ENCODE peak calls at places on chromosomes 2 and 18, in nine cellular contexts. A is ELR; D is DMS153; J is kidney epithelial cell; E is IMR-90; Y is midbrain; G is BJ; F is CD4-positive, alpha-beta T cell; Z is cerebellar cortex. L is an unnamed sample.

GRCh38 chr2:43142921-43143438 is 83.4 kb downstream of the ZFP36L2 start:
- DNase-seq in G (no peak), A (peak; percentile 43), E (no peak), J (no peak), Y (no peak), D (no peak), Z (no peak), F (no peak), L (no peak)

GRCh38 chr2:127068351-127068741 is 38.6 kb downstream of the BIN1 start:
- DNase-seq in G (no peak), D (no peak), J (no peak), Y (no peak), F (no peak), A (no peak), E (no peak), Z (no peak), L (no peak)

GRCh38 chr2:240869109-240869955 is 708 bp downstream of the AGXT start:
- DNase-seq in J (no peak), E (no peak), F (no peak), Y (no peak), D (no peak), G (no peak), Z (no peak), A (no peak), L (no peak)

GRCh38 chr2:170929686-170930050 is 615 bp downstream of the GORASP2 start:
- DNase-seq in F (peak; percentile 15), G (no peak), Z (peak; percentile 59), D (no peak), E (peak; percentile 26), Y (no peak), J (no peak), A (peak; percentile 57), L (no peak)

GRCh38 chr2:27320958-27321543 is 1.8 kb downstream of the MPV17 start:
- DNase-seq in G (peak; percentile 95), J (peak; percentile 97), F (no peak), Y (no peak), Z (peak; percentile 83), D (peak; percentile 20), A (peak; percentile 99), E (peak; percentile 99), L (peak; percentile 91)

GRCh38 chr2:101793277-101793969 is 95.9 kb downstream of the MAP4K4 start:
- DNase-seq in F (no peak), G (no peak), D (no peak), J (no peak), Y (peak; percentile 70), E (no peak), A (peak; percentile 45), Z (peak; percentile 84), L (no peak)

GRCh38 chr2:225556461-225556860 is 157.0 kb downstream of the NYAP2 start:
- DNase-seq in G (no peak), D (no peak), Y (no peak), J (no peak), A (peak; percentile 21), E (no peak), F (no peak), Z (no peak), L (no peak)

GRCh38 chr2:172208881-172209325 is 106.2 kb upstream of the DLX2 start:
- DNase-seq in Y (no peak), F (no peak), D (no peak), G (peak; percentile 36), J (no peak), Z (no peak), A (peak; percentile 93), E (peak; percentile 79), L (no peak)

GRCh38 chr2:1892529-1893250 is 148.4 kb upstream of the PXDN start:
- DNase-seq in G (no peak), J (no peak), D (no peak), E (no peak), A (no peak), Z (no peak), Y (no peak), F (no peak), L (no peak)

GRCh38 chr2:61014805-61015204 is 2.7 kb upstream of the PEX13 start:
- DNase-seq in J (no peak), E (no peak), Y (no peak), D (no peak), G (no peak), Z (no peak), F (no peak), A (no peak), L (no peak)

GRCh38 chr2:100517556-100517955 is 45.2 kb upstream of the PDCL3 start:
- DNase-seq in J (no peak), E (no peak), G (no peak), F (no peak), Y (no peak), Z (no peak), D (no peak), A (no peak), L (no peak)

GRCh38 chr2:98004613-98005012 is 8.9 kb upstream of the TMEM131 start:
- DNase-seq in G (no peak), Y (no peak), Z (no peak), J (no peak), E (no peak), D (no peak), F (no peak), A (no peak), L (no peak)

GRCh38 chr2:119231975-119232665 is 8.5 kb downstream of the STEAP3 start:
- DNase-seq in Z (no peak), A (peak; percentile 90), D (no peak), F (no peak), Y (no peak), G (no peak), J (no peak), E (peak; percentile 74), L (no peak)

GRCh38 chr2:5479265-5479928 is 212.8 kb upstream of the SOX11 start:
- DNase-seq in Z (no peak), D (no peak), Y (no peak), E (no peak), F (no peak), J (no peak), G (no peak), A (no peak), L (no peak)

GRCh38 chr18:48780151-48781001 is 170.4 kb downstream of the SMAD7 start:
- DNase-seq in A (no peak), J (no peak), E (peak; percentile 38), Y (no peak), Z (no peak), G (no peak), D (no peak), F (no peak), L (no peak)

GRCh38 chr2:95121495-95122196 is at the start of gene MRPS5:
- DNase-seq in Z (peak; percentile 79), J (no peak), G (peak; percentile 7), A (peak; percentile 84), F (peak; percentile 81), D (peak; percentile 8), E (peak; percentile 50), Y (peak; percentile 86), L (peak; percentile 81)

GRCh38 chr2:6977095-6977777 is 60.0 kb downstream of the RNF144A start:
- DNase-seq in F (no peak), Y (peak; percentile 68), A (no peak), G (no peak), E (no peak), J (no peak), D (peak; percentile 69), Z (peak; percentile 96), L (no peak)

GRCh38 chr18:73782405-73782804 is 365.2 kb downstream of the FBXO15 start:
- DNase-seq in E (no peak), G (no peak), A (no peak), D (no peak), J (no peak), Y (no peak), F (no peak), Z (no peak), L (no peak)

GRCh38 chr2:241901500-241902351 is 32.2 kb downstream of the RTP5 start:
- DNase-seq in G (no peak), Y (no peak), J (no peak), A (no peak), F (no peak), D (no peak), E (no peak), Z (peak; percentile 60), L (no peak)

GRCh38 chr18:8301427-8302172 is 307.6 kb upstream of the RAB12 start:
- DNase-seq in A (no peak), Y (no peak), E (peak; percentile 36), D (peak; percentile 78), J (no peak), F (no peak), G (no peak), Z (no peak), L (no peak)

GRCh38 chr2:203783496-203784203 is 77.2 kb downstream of the CD28 start:
- DNase-seq in F (no peak), Y (no peak), E (peak; percentile 87), A (peak; percentile 68), G (peak; percentile 98), D (no peak), J (no peak), Z (no peak), L (peak; percentile 67)

GRCh38 chr18:3305354-3305762 is 43.4 kb downstream of the MYL12B start:
- DNase-seq in A (peak; percentile 96), Z (no peak), Y (no peak), G (peak; percentile 86), E (peak; percentile 100), J (peak; percentile 92), D (no peak), F (peak; percentile 8), L (peak; percentile 28)

GRCh38 chr2:39837856-39838453 is 58.9 kb upstream of the THUMPD2 start:
- DNase-seq in A (peak; percentile 62), Y (peak; percentile 3), F (no peak), G (no peak), J (no peak), Z (peak; percentile 14), E (peak; percentile 42), D (no peak), L (no peak)

GRCh38 chr2:30149513-30149912 is 2.7 kb downstream of the YPEL5 start:
- DNase-seq in E (no peak), J (peak; percentile 28), D (no peak), G (no peak), F (no peak), A (peak; percentile 24), Y (no peak), Z (no peak), L (no peak)

GRCh38 chr2:114940785-114941458 is 498.5 kb downstream of the DPP10 start:
- DNase-seq in J (no peak), G (no peak), Z (no peak), A (no peak), E (no peak), Y (peak; percentile 46), D (no peak), F (no peak), L (no peak)

GRCh38 chr2:206856474-206856873 is 82.8 kb upstream of the CPO start:
- DNase-seq in Y (no peak), A (no peak), G (no peak), J (no peak), Z (no peak), F (no peak), D (no peak), E (peak; percentile 50), L (no peak)

GRCh38 chr2:177328056-177328455 is 63.5 kb upstream of the NFE2L2 start:
- DNase-seq in E (peak; percentile 69), G (no peak), Z (no peak), D (no peak), J (no peak), Y (no peak), F (no peak), A (peak; percentile 25), L (peak; percentile 60)

GRCh38 chr2:43224571-43225092 is 1.8 kb downstream of the ZFP36L2 start:
- DNase-seq in G (no peak), E (peak; percentile 17), A (peak; percentile 61), F (peak; percentile 29), D (no peak), J (no peak), Z (no peak), Y (no peak), L (no peak)

GRCh38 chr18:62877448-62878221 is 162.3 kb downstream of the PHLPP1 start:
- DNase-seq in J (no peak), Z (peak; percentile 9), F (no peak), D (no peak), A (peak; percentile 43), G (no peak), Y (no peak), E (peak; percentile 65), L (no peak)

GRCh38 chr2:96265349-96265839 is 403 bp downstream of the TMEM127 start:
- DNase-seq in Y (no peak), F (peak; percentile 22), A (peak; percentile 47), J (no peak), E (no peak), G (no peak), D (no peak), Z (peak; percentile 49), L (peak; percentile 56)

GRCh38 chr18:1526996-1527395 is 622.3 kb downstream of the ADCYAP1 start:
- DNase-seq in G (no peak), A (no peak), J (no peak), Y (no peak), Z (no peak), E (no peak), F (no peak), D (no peak), L (no peak)

L was measured in SJSA1.